ENCODE peak calls at places on chromosome 15, in five cellular contexts. One of them, this sample, is unnamed.

GRCh38 chr15:31437686-31438085 is 111.1 kb downstream of the KLF13 start:
- DNase-seq in fibroblast of lung: no peak
- DNase-seq in upper lobe of right lung: no peak
- DNase-seq in RWPE1: no peak
- DNase-seq in neural progenitor cell: no peak
- DNase-seq in this sample: peak; percentile 74

GRCh38 chr15:58465866-58466517 is 34.2 kb downstream of the LIPC start:
- DNase-seq in fibroblast of lung: peak; percentile 44
- DNase-seq in RWPE1: no peak
- DNase-seq in upper lobe of right lung: no peak
- DNase-seq in neural progenitor cell: no peak
- DNase-seq in this sample: no peak

GRCh38 chr15:52255935-52256334 is 39.7 kb downstream of the MYO5C start:
- DNase-seq in neural progenitor cell: no peak
- DNase-seq in RWPE1: no peak
- DNase-seq in upper lobe of right lung: no peak
- DNase-seq in fibroblast of lung: no peak
- DNase-seq in this sample: no peak

GRCh38 chr15:92681141-92681622 is 25.6 kb upstream of the FAM174B start:
- DNase-seq in neural progenitor cell: no peak
- DNase-seq in RWPE1: no peak
- DNase-seq in fibroblast of lung: peak; percentile 76
- DNase-seq in upper lobe of right lung: no peak
- DNase-seq in this sample: no peak

GRCh38 chr15:42687740-42688139 is 49.2 kb downstream of the CDAN1 start:
- DNase-seq in fibroblast of lung: no peak
- DNase-seq in upper lobe of right lung: no peak
- DNase-seq in neural progenitor cell: no peak
- DNase-seq in RWPE1: no peak
- DNase-seq in this sample: no peak

GRCh38 chr15:62612183-62612733 is 430.3 kb upstream of the TPM1 start:
- DNase-seq in neural progenitor cell: no peak
- DNase-seq in fibroblast of lung: no peak
- DNase-seq in RWPE1: no peak
- DNase-seq in upper lobe of right lung: no peak
- DNase-seq in this sample: no peak

GRCh38 chr15:71449956-71450355 is 334.7 kb downstream of the THSD4 start:
- DNase-seq in upper lobe of right lung: no peak
- DNase-seq in fibroblast of lung: no peak
- DNase-seq in RWPE1: no peak
- DNase-seq in neural progenitor cell: no peak
- DNase-seq in this sample: no peak

GRCh38 chr15:70063284-70063991 is 34.3 kb downstream of the TLE3 start:
- DNase-seq in fibroblast of lung: peak; percentile 7
- DNase-seq in upper lobe of right lung: peak; percentile 31
- DNase-seq in RWPE1: no peak
- DNase-seq in neural progenitor cell: no peak
- DNase-seq in this sample: no peak

GRCh38 chr15:88920186-88920891 is 7.2 kb upstream of the MFGE8 start:
- DNase-seq in neural progenitor cell: no peak
- DNase-seq in RWPE1: no peak
- DNase-seq in upper lobe of right lung: no peak
- DNase-seq in fibroblast of lung: peak; percentile 85
- DNase-seq in this sample: no peak

GRCh38 chr15:23687143-23687470 is at the start of gene NDN:
- DNase-seq in fibroblast of lung: peak; percentile 63
- DNase-seq in upper lobe of right lung: peak; percentile 78
- DNase-seq in RWPE1: no peak
- DNase-seq in neural progenitor cell: peak; percentile 86
- DNase-seq in this sample: no peak

GRCh38 chr15:68561901-68562300 is 16.9 kb upstream of the CORO2B start:
- DNase-seq in upper lobe of right lung: peak; percentile 20
- DNase-seq in fibroblast of lung: no peak
- DNase-seq in RWPE1: no peak
- DNase-seq in neural progenitor cell: no peak
- DNase-seq in this sample: no peak

GRCh38 chr15:88115529-88116152 is 140.9 kb downstream of the NTRK3 start:
- DNase-seq in fibroblast of lung: peak; percentile 66
- DNase-seq in upper lobe of right lung: no peak
- DNase-seq in RWPE1: no peak
- DNase-seq in neural progenitor cell: no peak
- DNase-seq in this sample: no peak

GRCh38 chr15:45499426-45499825 is 23.1 kb downstream of the SLC30A4 start:
- DNase-seq in upper lobe of right lung: no peak
- DNase-seq in fibroblast of lung: peak; percentile 65
- DNase-seq in RWPE1: no peak
- DNase-seq in neural progenitor cell: no peak
- DNase-seq in this sample: no peak

GRCh38 chr15:47968593-47968992 is 152.2 kb upstream of the SLC24A5 start:
- DNase-seq in RWPE1: no peak
- DNase-seq in neural progenitor cell: no peak
- DNase-seq in fibroblast of lung: no peak
- DNase-seq in upper lobe of right lung: no peak
- DNase-seq in this sample: no peak

GRCh38 chr15:63870043-63870394 is 36.3 kb upstream of the HERC1 start:
- DNase-seq in upper lobe of right lung: no peak
- DNase-seq in fibroblast of lung: no peak
- DNase-seq in RWPE1: no peak
- DNase-seq in neural progenitor cell: no peak
- DNase-seq in this sample: peak; percentile 58

GRCh38 chr15:33040501-33040900 is 154.0 kb downstream of the FMN1 start:
- DNase-seq in neural progenitor cell: no peak
- DNase-seq in RWPE1: no peak
- DNase-seq in fibroblast of lung: no peak
- DNase-seq in upper lobe of right lung: no peak
- DNase-seq in this sample: no peak

GRCh38 chr15:26051771-26052685 is 188.9 kb upstream of the ATP10A start:
- DNase-seq in RWPE1: no peak
- DNase-seq in upper lobe of right lung: no peak
- DNase-seq in fibroblast of lung: no peak
- DNase-seq in neural progenitor cell: no peak
- DNase-seq in this sample: no peak

GRCh38 chr15:73983211-73983727 is 8.8 kb downstream of the STOML1 start:
- DNase-seq in neural progenitor cell: no peak
- DNase-seq in RWPE1: peak; percentile 75
- DNase-seq in upper lobe of right lung: peak; percentile 77
- DNase-seq in fibroblast of lung: peak; percentile 81
- DNase-seq in this sample: no peak

DNA sequence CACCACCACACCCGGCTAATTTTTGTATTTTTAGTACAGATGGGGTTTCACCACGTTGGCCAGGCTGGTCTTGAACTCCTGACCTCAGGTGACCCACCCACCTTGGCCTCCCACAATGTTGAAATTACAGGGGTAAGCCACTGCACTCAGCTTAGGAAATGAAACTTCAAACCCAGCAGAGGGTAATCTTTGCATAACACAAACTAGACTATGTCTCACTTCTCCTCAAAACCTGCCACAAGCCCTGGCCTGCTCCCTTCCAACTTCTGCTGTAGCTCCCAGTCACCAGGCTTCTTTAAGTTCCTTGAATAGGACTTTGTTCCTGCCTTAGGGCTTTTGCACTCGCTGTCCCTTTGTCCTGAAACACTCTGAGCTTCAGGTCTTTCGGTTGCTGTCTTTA is 39.2 kb upstream of the SEMA4B start:
- DNase-seq in upper lobe of right lung: no peak
- DNase-seq in fibroblast of lung: no peak
- DNase-seq in RWPE1: no peak
- DNase-seq in neural progenitor cell: no peak
- DNase-seq in this sample: no peak
- TF ChIP-seq CTCF in upper lobe of right lung: no peak
- TF ChIP-seq CTCF in fibroblast of lung: no peak
- TF ChIP-seq CTCF in RWPE1: no peak
- TF ChIP-seq CTCF in neural progenitor cell: no peak
- TF ChIP-seq CTCF in this sample: no peak

GRCh38 chr15:99155961-99156443 is 51.1 kb downstream of the SYNM start:
- DNase-seq in fibroblast of lung: peak; percentile 64
- DNase-seq in neural progenitor cell: no peak
- DNase-seq in upper lobe of right lung: no peak
- DNase-seq in RWPE1: peak; percentile 17
- DNase-seq in this sample: no peak

GRCh38 chr15:99157456-99157855 is 52.6 kb downstream of the SYNM start:
- DNase-seq in fibroblast of lung: no peak
- DNase-seq in upper lobe of right lung: no peak
- DNase-seq in neural progenitor cell: no peak
- DNase-seq in RWPE1: no peak
- DNase-seq in this sample: no peak

GRCh38 chr15:99151156-99151555 is 46.3 kb downstream of the SYNM start:
- DNase-seq in upper lobe of right lung: no peak
- DNase-seq in neural progenitor cell: no peak
- DNase-seq in fibroblast of lung: no peak
- DNase-seq in RWPE1: no peak
- DNase-seq in this sample: no peak

GRCh38 chr15:99153026-99153535 is 48.2 kb downstream of the SYNM start:
- DNase-seq in fibroblast of lung: no peak
- DNase-seq in RWPE1: no peak
- DNase-seq in neural progenitor cell: no peak
- DNase-seq in upper lobe of right lung: no peak
- DNase-seq in this sample: no peak

GRCh38 chr15:99154271-99154670 is 49.4 kb downstream of the SYNM start:
- DNase-seq in upper lobe of right lung: no peak
- DNase-seq in fibroblast of lung: peak; percentile 42
- DNase-seq in neural progenitor cell: no peak
- DNase-seq in RWPE1: no peak
- DNase-seq in this sample: no peak
- TF ChIP-seq CTCF in upper lobe of right lung: no peak
- TF ChIP-seq CTCF in fibroblast of lung: no peak
- TF ChIP-seq CTCF in neural progenitor cell: no peak
- TF ChIP-seq CTCF in RWPE1: no peak
- TF ChIP-seq CTCF in this sample: no peak

GRCh38 chr15:99590913-99591646 is 25.3 kb downstream of the MEF2A start:
- DNase-seq in neural progenitor cell: no peak
- DNase-seq in fibroblast of lung: no peak
- DNase-seq in upper lobe of right lung: no peak
- DNase-seq in RWPE1: no peak
- DNase-seq in this sample: no peak

GRCh38 chr15:99582508-99582960 is 16.8 kb downstream of the MEF2A start:
- DNase-seq in RWPE1: no peak
- DNase-seq in fibroblast of lung: no peak
- DNase-seq in upper lobe of right lung: no peak
- DNase-seq in neural progenitor cell: no peak
- DNase-seq in this sample: no peak

GRCh38 chr15:99589801-99590200 is 24.0 kb downstream of the MEF2A start:
- DNase-seq in neural progenitor cell: no peak
- DNase-seq in RWPE1: no peak
- DNase-seq in fibroblast of lung: no peak
- DNase-seq in upper lobe of right lung: no peak
- DNase-seq in this sample: no peak

GRCh38 chr15:99584081-99584600 is 18.4 kb downstream of the MEF2A start:
- DNase-seq in upper lobe of right lung: no peak
- DNase-seq in neural progenitor cell: no peak
- DNase-seq in fibroblast of lung: no peak
- DNase-seq in RWPE1: no peak
- DNase-seq in this sample: no peak

DNA sequence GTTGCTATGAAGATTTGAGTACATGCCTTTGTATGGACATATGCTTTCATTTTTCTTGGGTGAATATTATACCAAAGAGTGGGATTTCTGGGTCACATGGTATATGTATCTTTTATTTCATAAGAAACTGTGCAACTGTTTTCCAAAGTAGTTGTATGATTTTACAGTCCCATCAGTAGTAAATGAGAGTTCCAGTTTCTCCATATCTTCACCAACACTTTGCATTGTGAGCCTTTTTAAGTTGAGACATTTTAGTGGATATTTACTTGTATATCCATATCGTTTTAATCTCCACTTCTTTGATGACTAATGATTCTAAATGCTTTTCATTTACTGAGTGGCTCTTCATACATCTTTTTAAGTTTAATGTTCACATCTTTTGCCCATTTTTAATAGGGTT is 20.3 kb downstream of the MEF2A start:
- DNase-seq in fibroblast of lung: no peak
- DNase-seq in RWPE1: no peak
- DNase-seq in neural progenitor cell: no peak
- DNase-seq in upper lobe of right lung: no peak
- DNase-seq in this sample: no peak
- TF ChIP-seq CTCF in fibroblast of lung: no peak
- TF ChIP-seq CTCF in RWPE1: no peak
- TF ChIP-seq CTCF in neural progenitor cell: no peak
- TF ChIP-seq CTCF in upper lobe of right lung: no peak
- TF ChIP-seq CTCF in this sample: no peak

GRCh38 chr15:77633913-77634265 is 1.2 kb upstream of the LINGO1 start:
- DNase-seq in neural progenitor cell: peak; percentile 82
- DNase-seq in fibroblast of lung: no peak
- DNase-seq in upper lobe of right lung: no peak
- DNase-seq in RWPE1: no peak
- DNase-seq in this sample: no peak

GRCh38 chr15:77632760-77633133 is at the start of gene LINGO1:
- DNase-seq in upper lobe of right lung: no peak
- DNase-seq in RWPE1: no peak
- DNase-seq in fibroblast of lung: peak; percentile 39
- DNase-seq in neural progenitor cell: peak; percentile 86
- DNase-seq in this sample: no peak

GRCh38 chr15:77633134-77633912 is 611 bp upstream of the LINGO1 start:
- DNase-seq in neural progenitor cell: peak; percentile 97
- DNase-seq in RWPE1: peak; percentile 90
- DNase-seq in fibroblast of lung: peak; percentile 74
- DNase-seq in upper lobe of right lung: peak; percentile 93
- DNase-seq in this sample: peak; percentile 93

GRCh38 chr15:77636209-77636608 is 3.5 kb upstream of the LINGO1 start:
- DNase-seq in RWPE1: no peak
- DNase-seq in upper lobe of right lung: no peak
- DNase-seq in neural progenitor cell: no peak
- DNase-seq in fibroblast of lung: no peak
- DNase-seq in this sample: no peak

DNA sequence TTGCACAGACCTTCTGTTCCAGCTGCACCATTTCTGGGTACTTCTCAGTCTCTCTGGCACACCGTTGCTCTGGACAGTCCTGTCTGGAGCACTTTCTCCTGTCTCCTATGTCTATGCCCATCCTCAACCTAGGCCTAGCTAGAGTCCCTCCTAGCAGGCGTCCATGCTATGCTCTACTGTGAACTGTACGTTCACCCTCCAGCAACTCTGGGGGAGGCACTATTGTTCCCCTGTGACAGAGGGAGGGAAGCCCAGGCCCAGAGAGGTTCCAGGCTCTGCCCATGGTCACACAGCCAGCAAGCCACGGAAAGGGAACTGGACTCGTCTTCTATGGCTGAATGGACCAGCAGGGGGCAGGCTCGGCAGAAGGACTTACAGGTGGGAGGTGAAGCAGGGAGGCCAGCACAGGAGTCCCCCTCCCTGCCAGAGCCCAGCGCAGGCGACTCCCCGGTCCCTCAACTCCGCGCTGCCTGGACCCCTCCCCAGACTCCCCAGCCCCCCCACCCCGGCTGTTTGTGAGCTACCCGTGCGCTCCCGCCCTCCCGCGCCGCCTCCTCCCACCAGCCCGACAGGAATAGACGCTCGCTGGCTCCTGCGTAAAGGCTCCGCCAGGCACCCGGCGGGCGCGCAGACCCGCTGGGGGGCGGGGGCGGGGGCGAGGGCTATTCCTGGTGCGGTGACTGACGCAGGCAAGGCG is 1.7 kb upstream of the LINGO1 start:
- DNase-seq in neural progenitor cell: peak; percentile 91
- DNase-seq in fibroblast of lung: peak; percentile 42
- DNase-seq in upper lobe of right lung: peak; percentile 79
- DNase-seq in RWPE1: no peak
- DNase-seq in this sample: peak; percentile 77
- TF ChIP-seq CTCF in neural progenitor cell: peak; percentile 67
- TF ChIP-seq CTCF in fibroblast of lung: no peak
- TF ChIP-seq CTCF in upper lobe of right lung: peak; percentile 50
- TF ChIP-seq CTCF in RWPE1: no peak
- TF ChIP-seq CTCF in this sample: peak; percentile 74

This sample was measured in GM10248.